ENCODE peak calls at places on chromosomes 1 and 21, in four cellular contexts. One of them, this sample, is unnamed.
A peak's percentile ranks its signal among the peaks of the same experiment; 100 is the strongest.

GRCh38 chr21:45836694-45837670 is 144.6 kb upstream of the COL6A1 start:
- DNase-seq in NCI-H510A: no peak
- DNase-seq in KBM-7: no peak
- DNase-seq in NAMALWA: no peak
- DNase-seq in this sample: no peak

GRCh38 chr1:60878323-60878722 is 204.0 kb upstream of the NFIA start:
- DNase-seq in NCI-H510A: no peak
- DNase-seq in KBM-7: no peak
- DNase-seq in NAMALWA: no peak
- DNase-seq in this sample: no peak

GRCh38 chr21:35981514-35982070 is 78.7 kb downstream of the SETD4 start:
- DNase-seq in NCI-H510A: no peak
- DNase-seq in KBM-7: no peak
- DNase-seq in NAMALWA: no peak
- DNase-seq in this sample: no peak

GRCh38 chr1:39976732-39977131 is 21.8 kb downstream of the MFSD2A start:
- DNase-seq in NCI-H510A: no peak
- DNase-seq in KBM-7: no peak
- DNase-seq in NAMALWA: no peak
- DNase-seq in this sample: no peak

GRCh38 chr1:228340686-228341449 is 65.8 kb downstream of the TRIM11 start:
- DNase-seq in NCI-H510A: no peak
- DNase-seq in KBM-7: no peak
- DNase-seq in NAMALWA: peak; percentile 18
- DNase-seq in this sample: no peak

GRCh38 chr1:162391790-162392563 is 10.4 kb downstream of the C1orf226 start:
- DNase-seq in NCI-H510A: no peak
- DNase-seq in KBM-7: peak; percentile 16
- DNase-seq in NAMALWA: peak; percentile 64
- DNase-seq in this sample: no peak

GRCh38 chr1:244874974-244875579 is 10.7 kb upstream of the HNRNPU start:
- DNase-seq in NCI-H510A: no peak
- DNase-seq in KBM-7: no peak
- DNase-seq in NAMALWA: no peak
- DNase-seq in this sample: no peak

GRCh38 chr1:162629651-162630050 is 2.6 kb upstream of the DDR2 start:
- DNase-seq in NCI-H510A: no peak
- DNase-seq in KBM-7: no peak
- DNase-seq in NAMALWA: no peak
- DNase-seq in this sample: peak; percentile 74

GRCh38 chr1:4743978-4744750 is 89.8 kb downstream of the AJAP1 start:
- DNase-seq in NCI-H510A: no peak
- DNase-seq in KBM-7: no peak
- DNase-seq in NAMALWA: peak; percentile 19
- DNase-seq in this sample: no peak

GRCh38 chr1:110173466-110174117 is 23.3 kb downstream of the SLC6A17 start:
- DNase-seq in NCI-H510A: no peak
- DNase-seq in KBM-7: no peak
- DNase-seq in NAMALWA: no peak
- DNase-seq in this sample: no peak

GRCh38 chr1:151124763-151125403 is 21.5 kb downstream of the SEMA6C start:
- DNase-seq in NCI-H510A: no peak
- DNase-seq in KBM-7: no peak
- DNase-seq in NAMALWA: no peak
- DNase-seq in this sample: no peak

GRCh38 chr1:230090194-230090711 is 23.2 kb downstream of the GALNT2 start:
- DNase-seq in NCI-H510A: no peak
- DNase-seq in KBM-7: no peak
- DNase-seq in NAMALWA: no peak
- DNase-seq in this sample: no peak

GRCh38 chr1:31855038-31855845 is 39.4 kb upstream of the SPOCD1 start:
- DNase-seq in NCI-H510A: no peak
- DNase-seq in KBM-7: no peak
- DNase-seq in NAMALWA: no peak
- DNase-seq in this sample: no peak

GRCh38 chr1:175043824-175044223 is 20.6 kb upstream of the MRPS14 start:
- DNase-seq in NCI-H510A: no peak
- DNase-seq in KBM-7: no peak
- DNase-seq in NAMALWA: no peak
- DNase-seq in this sample: no peak

GRCh38 chr1:2543543-2544092 is 12.6 kb upstream of the TNFRSF14 start:
- DNase-seq in NCI-H510A: no peak
- DNase-seq in KBM-7: no peak
- DNase-seq in NAMALWA: no peak
- DNase-seq in this sample: no peak

GRCh38 chr1:68269637-68270430 is 37.5 kb upstream of the WLS start:
- DNase-seq in NCI-H510A: no peak
- DNase-seq in KBM-7: no peak
- DNase-seq in NAMALWA: no peak
- DNase-seq in this sample: no peak

GRCh38 chr1:210586785-210587184 is 258.1 kb downstream of the HHAT start:
- DNase-seq in NCI-H510A: no peak
- DNase-seq in KBM-7: no peak
- DNase-seq in NAMALWA: no peak
- DNase-seq in this sample: no peak

GRCh38 chr1:27471476-27471875 is 18.5 kb downstream of the WASF2 start:
- DNase-seq in NCI-H510A: no peak
- DNase-seq in KBM-7: peak; percentile 15
- DNase-seq in NAMALWA: no peak
- DNase-seq in this sample: no peak

GRCh38 chr1:32266926-32267645 is 16.0 kb downstream of the LCK start:
- DNase-seq in NCI-H510A: no peak
- DNase-seq in KBM-7: no peak
- DNase-seq in NAMALWA: no peak
- DNase-seq in this sample: no peak

GRCh38 chr1:11355594-11356467 is 82.8 kb downstream of the UBIAD1 start:
- DNase-seq in NCI-H510A: no peak
- DNase-seq in KBM-7: no peak
- DNase-seq in NAMALWA: no peak
- DNase-seq in this sample: no peak

GRCh38 chr1:241639040-241639652 is 1.0 kb downstream of the CHML start:
- DNase-seq in NCI-H510A: no peak
- DNase-seq in KBM-7: peak; percentile 42
- DNase-seq in NAMALWA: peak; percentile 59
- DNase-seq in this sample: no peak

GRCh38 chr1:200775850-200776249 is 37.2 kb downstream of the CAMSAP2 start:
- DNase-seq in NCI-H510A: no peak
- DNase-seq in KBM-7: no peak
- DNase-seq in NAMALWA: no peak
- DNase-seq in this sample: no peak

GRCh38 chr1:216846339-216846738 is 123.1 kb upstream of the ESRRG start:
- DNase-seq in NCI-H510A: no peak
- DNase-seq in KBM-7: no peak
- DNase-seq in NAMALWA: no peak
- DNase-seq in this sample: no peak

GRCh38 chr21:36454706-36455105 is 25.2 kb downstream of the CLDN14 start:
- DNase-seq in NCI-H510A: no peak
- DNase-seq in KBM-7: no peak
- DNase-seq in NAMALWA: no peak
- DNase-seq in this sample: no peak

GRCh38 chr21:45709127-45709526 is 65.6 kb downstream of the PCBP3 start:
- DNase-seq in NCI-H510A: no peak
- DNase-seq in KBM-7: no peak
- DNase-seq in NAMALWA: no peak
- DNase-seq in this sample: no peak